ENCODE peak calls at places on chromosomes 13 and 19, in seven cellular contexts. One of them, this sample, is unnamed.

GRCh38 chr19:55080121-55080914 is 4.6 kb downstream of the EPS8L1 start:
- DNase-seq in cardiac muscle cell: peak; percentile 67
- DNase-seq in NCI-H748 treated with DMSO at 0.1 percent for 48 hours: peak; percentile 84
- DNase-seq in AG09309: no peak
- DNase-seq in CD4-positive, alpha-beta memory T cell: peak; percentile 54
- DNase-seq in activated CD8-positive, alpha-beta memory T cell treated with anti-CD3 and anti-CD28 coated beads for 4 hours: no peak
- DNase-seq in GM04504: no peak
- DNase-seq in this sample: peak; percentile 76

GRCh38 chr13:41222259-41222852 is 28.0 kb upstream of the KBTBD7 start:
- DNase-seq in cardiac muscle cell: peak; percentile 71
- DNase-seq in NCI-H748 treated with DMSO at 0.1 percent for 48 hours: peak; percentile 28
- DNase-seq in AG09309: no peak
- DNase-seq in CD4-positive, alpha-beta memory T cell: peak; percentile 52
- DNase-seq in activated CD8-positive, alpha-beta memory T cell treated with anti-CD3 and anti-CD28 coated beads for 4 hours: peak; percentile 8
- DNase-seq in GM04504: no peak
- DNase-seq in this sample: peak; percentile 35

GRCh38 chr19:44955500-44956439 is 590 bp downstream of the CLPTM1 start:
- DNase-seq in cardiac muscle cell: no peak
- DNase-seq in NCI-H748 treated with DMSO at 0.1 percent for 48 hours: no peak
- DNase-seq in AG09309: no peak
- DNase-seq in CD4-positive, alpha-beta memory T cell: no peak
- DNase-seq in activated CD8-positive, alpha-beta memory T cell treated with anti-CD3 and anti-CD28 coated beads for 4 hours: no peak
- DNase-seq in GM04504: no peak
- DNase-seq in this sample: no peak

GRCh38 chr19:7679017-7679720 is 1.5 kb upstream of the TRAPPC5 start:
- DNase-seq in cardiac muscle cell: no peak
- DNase-seq in NCI-H748 treated with DMSO at 0.1 percent for 48 hours: no peak
- DNase-seq in AG09309: no peak
- DNase-seq in CD4-positive, alpha-beta memory T cell: peak; percentile 80
- DNase-seq in activated CD8-positive, alpha-beta memory T cell treated with anti-CD3 and anti-CD28 coated beads for 4 hours: peak; percentile 62
- DNase-seq in GM04504: no peak
- DNase-seq in this sample: peak; percentile 49

GRCh38 chr19:15640294-15640903 is at the start of gene CYP4F3:
- DNase-seq in cardiac muscle cell: peak; percentile 6
- DNase-seq in NCI-H748 treated with DMSO at 0.1 percent for 48 hours: no peak
- DNase-seq in AG09309: no peak
- DNase-seq in CD4-positive, alpha-beta memory T cell: no peak
- DNase-seq in activated CD8-positive, alpha-beta memory T cell treated with anti-CD3 and anti-CD28 coated beads for 4 hours: no peak
- DNase-seq in GM04504: no peak
- DNase-seq in this sample: no peak

GRCh38 chr13:102571075-102571474 is 25.7 kb upstream of the TPP2 start:
- DNase-seq in cardiac muscle cell: no peak
- DNase-seq in NCI-H748 treated with DMSO at 0.1 percent for 48 hours: peak; percentile 3
- DNase-seq in AG09309: no peak
- DNase-seq in CD4-positive, alpha-beta memory T cell: no peak
- DNase-seq in activated CD8-positive, alpha-beta memory T cell treated with anti-CD3 and anti-CD28 coated beads for 4 hours: no peak
- DNase-seq in GM04504: no peak
- DNase-seq in this sample: peak; percentile 13

GRCh38 chr19:34938886-34939285 is 12.2 kb downstream of the ZNF30 start:
- DNase-seq in cardiac muscle cell: no peak
- DNase-seq in NCI-H748 treated with DMSO at 0.1 percent for 48 hours: no peak
- DNase-seq in AG09309: no peak
- DNase-seq in CD4-positive, alpha-beta memory T cell: no peak
- DNase-seq in activated CD8-positive, alpha-beta memory T cell treated with anti-CD3 and anti-CD28 coated beads for 4 hours: no peak
- DNase-seq in GM04504: no peak
- DNase-seq in this sample: no peak

GRCh38 chr19:15101479-15102082 is 5.6 kb upstream of the SYDE1 start:
- DNase-seq in cardiac muscle cell: peak; percentile 65
- DNase-seq in NCI-H748 treated with DMSO at 0.1 percent for 48 hours: no peak
- DNase-seq in AG09309: no peak
- DNase-seq in CD4-positive, alpha-beta memory T cell: peak; percentile 44
- DNase-seq in activated CD8-positive, alpha-beta memory T cell treated with anti-CD3 and anti-CD28 coated beads for 4 hours: no peak
- DNase-seq in GM04504: no peak
- DNase-seq in this sample: no peak

GRCh38 chr13:98576215-98576945 is 527 bp downstream of the STK24 start:
- DNase-seq in cardiac muscle cell: peak; percentile 39
- DNase-seq in NCI-H748 treated with DMSO at 0.1 percent for 48 hours: peak; percentile 17
- DNase-seq in AG09309: no peak
- DNase-seq in CD4-positive, alpha-beta memory T cell: peak; percentile 57
- DNase-seq in activated CD8-positive, alpha-beta memory T cell treated with anti-CD3 and anti-CD28 coated beads for 4 hours: no peak
- DNase-seq in GM04504: no peak
- DNase-seq in this sample: peak; percentile 23

This sample was measured in NCI-H345.